ENCODE peak calls at places on chromosomes 12 and 14, in five cellular contexts. N is tibial artery, Q is left ventricle myocardium inferior, W is sigmoid colon, E is lower lobe of right lung. R is an unnamed sample.

GRCh38 chr14:100391182-100391581 is 68.0 kb downstream of the SLC25A47 start:
- DNase-seq in N (no peak), Q (no peak), W (no peak), E (no peak), R (no peak)

GRCh38 chr14:101102875-101103274 is 199.4 kb upstream of the RTL1 start:
- DNase-seq in N (peak; percentile 13), Q (no peak), W (peak; percentile 47), E (no peak), R (no peak)

GRCh38 chr12:56159482-56160105 is 1.4 kb downstream of the MYL6 start:
- DNase-seq in N (no peak), Q (no peak), W (no peak), E (no peak), R (no peak)

GRCh38 chr12:49346659-49347306 is at the start of gene DNAJC22:
- DNase-seq in N (no peak), Q (no peak), W (peak; percentile 59), E (no peak), R (no peak)

GRCh38 chr12:31089072-31089471 is 15.4 kb downstream of the DDX11 start:
- DNase-seq in N (no peak), Q (no peak), W (no peak), E (no peak), R (no peak)

GRCh38 chr12:95736631-95737030 is 53.9 kb downstream of the NTN4 start:
- DNase-seq in N (peak; percentile 48), Q (peak; percentile 46), W (no peak), E (no peak), R (no peak)

GRCh38 chr12:20320552-20320951 is 47.8 kb upstream of the PDE3A start:
- DNase-seq in N (no peak), Q (no peak), W (no peak), E (no peak), R (no peak)

GRCh38 chr14:104998801-104999200 is 13.2 kb downstream of the CLBA1 start:
- DNase-seq in N (no peak), Q (no peak), W (no peak), E (peak; percentile 39), R (no peak)

GRCh38 chr14:86404425-86404824 is 874.5 kb downstream of the FLRT2 start:
- DNase-seq in N (no peak), Q (no peak), W (no peak), E (no peak), R (no peak)

GRCh38 chr14:43539210-43539609 is 967.9 kb downstream of the FSCB start:
- DNase-seq in N (no peak), Q (no peak), W (no peak), E (no peak), R (no peak)

GRCh38 chr12:130280226-130280625 is 57.5 kb upstream of the PIWIL1 start:
- DNase-seq in N (no peak), Q (no peak), W (no peak), E (no peak), R (no peak)

GRCh38 chr12:46395308-46395707 is 22.7 kb upstream of the SLC38A2 start:
- DNase-seq in N (no peak), Q (no peak), W (no peak), E (no peak), R (no peak)

GRCh38 chr12:3200032-3200617 is 122.9 kb downstream of the TSPAN9 start:
- DNase-seq in N (no peak), Q (peak; percentile 63), W (no peak), E (no peak), R (no peak)

GRCh38 chr14:91082282-91082681 is 21.8 kb upstream of the RPS6KA5 start:
- DNase-seq in N (no peak), Q (no peak), W (no peak), E (no peak), R (no peak)

GRCh38 chr14:52845079-52845478 is 53.7 kb upstream of the GNPNAT1 start:
- DNase-seq in N (no peak), Q (no peak), W (no peak), E (no peak), R (no peak)

GRCh38 chr14:84591827-84592540 is 938.0 kb upstream of the FLRT2 start:
- DNase-seq in N (no peak), Q (no peak), W (no peak), E (no peak), R (no peak)

GRCh38 chr12:127083028-127083949 is 1183.7 kb upstream of the TMEM132C start:
- DNase-seq in N (no peak), Q (no peak), W (no peak), E (no peak), R (peak; percentile 24)

GRCh38 chr12:2256453-2256852 is 203.7 kb downstream of the CACNA1C start:
- DNase-seq in N (no peak), Q (no peak), W (no peak), E (no peak), R (no peak)

GRCh38 chr12:93990832-93991748 is 157.3 kb upstream of the PLXNC1 start:
- DNase-seq in N (peak; percentile 48), Q (peak; percentile 39), W (peak; percentile 71), E (no peak), R (no peak)

GRCh38 chr12:116087962-116088361 is 189.5 kb downstream of the MED13L start:
- DNase-seq in N (no peak), Q (no peak), W (no peak), E (no peak), R (no peak)

GRCh38 chr12:109870648-109871047 is 9.7 kb downstream of the GLTP start:
- DNase-seq in N (no peak), Q (no peak), W (no peak), E (no peak), R (no peak)

GRCh38 chr14:42027271-42027670 is 420.6 kb downstream of the LRFN5 start:
- DNase-seq in N (no peak), Q (no peak), W (no peak), E (no peak), R (no peak)

GRCh38 chr14:42023452-42023851 is 416.8 kb downstream of the LRFN5 start:
- DNase-seq in N (no peak), Q (no peak), W (no peak), E (no peak), R (no peak)

DNA sequence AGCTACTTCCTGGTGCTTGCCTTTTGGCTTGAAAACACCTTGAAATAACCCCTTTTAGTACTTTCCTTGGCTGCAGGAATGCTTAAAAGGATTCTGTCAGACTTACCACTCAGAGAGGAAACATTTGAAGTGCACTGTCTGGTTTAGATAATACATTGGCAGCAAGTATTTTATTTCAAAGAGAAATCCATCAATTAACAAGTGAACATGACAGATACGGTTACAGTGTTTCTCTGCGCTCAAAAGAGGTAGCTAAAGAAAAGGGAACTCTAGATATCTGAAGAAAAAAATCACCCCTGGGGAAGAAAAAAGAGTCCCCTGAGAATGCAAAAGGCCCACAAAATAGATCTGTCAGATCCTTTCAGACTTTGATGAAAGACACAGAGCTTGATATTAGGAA is 421.9 kb downstream of the LRFN5 start:
- DNase-seq in N (no peak), Q (no peak), W (no peak), E (no peak), R (no peak)
- H3K27ac ChIP-seq in N (no peak overlapping the region), Q (no peak overlapping the region), W (no peak overlapping the region), E (no peak overlapping the region), R (no peak overlapping the region)

GRCh38 chr14:69647216-69647615 is 35.8 kb downstream of the SUSD6 start:
- DNase-seq in N (no peak), Q (no peak), W (no peak), E (no peak), R (no peak)
- H3K27ac ChIP-seq in N (peak overlapping the region; percentile 58), Q (peak overlapping the region; percentile 83), W (peak overlapping the region; percentile 79), E (no peak overlapping the region), R (no peak overlapping the region)

DNA sequence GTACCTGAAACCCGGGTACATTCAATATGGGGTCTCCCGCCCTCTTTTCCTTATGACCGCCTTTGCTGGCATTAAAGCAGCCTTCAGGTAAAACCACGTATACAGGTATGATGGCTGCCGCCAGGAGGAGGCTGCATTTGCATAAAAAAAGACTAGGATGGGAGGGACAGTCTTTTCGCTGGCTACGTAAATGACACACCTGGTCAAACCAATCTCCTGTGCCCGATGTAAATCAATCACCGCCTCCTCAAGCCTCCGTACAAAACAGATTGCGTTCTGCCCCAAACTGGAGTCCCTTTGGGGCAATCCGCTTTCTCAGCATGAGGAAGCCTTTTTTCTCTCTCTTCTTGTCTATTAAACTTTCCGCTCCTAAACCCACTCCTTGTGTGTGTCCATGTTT is 8.1 kb upstream of the ALDH1L2 start:
- DNase-seq in N (no peak), Q (no peak), W (no peak), E (no peak), R (no peak)
- H3K27ac ChIP-seq in N (no peak overlapping the region), Q (no peak overlapping the region), W (no peak overlapping the region), E (no peak overlapping the region), R (peak overlapping the region; percentile 0)

GRCh38 chr12:68521848-68522502 is 88.7 kb upstream of the RAP1B start:
- DNase-seq in N (no peak), Q (no peak), W (no peak), E (no peak), R (no peak)
- H3K27ac ChIP-seq in N (peak overlapping the region; percentile 62), Q (peak overlapping the region; percentile 56), W (no peak overlapping the region), E (no peak overlapping the region), R (peak overlapping the region; percentile 33)

GRCh38 chr12:8637244-8637643 is 24.6 kb upstream of the AICDA start:
- DNase-seq in N (no peak), Q (no peak), W (no peak), E (no peak), R (no peak)
- H3K27ac ChIP-seq in N (no peak overlapping the region), Q (no peak overlapping the region), W (no peak overlapping the region), E (no peak overlapping the region), R (no peak overlapping the region)

R was measured in epithelial cell of prostate.